ENCODE peak calls at places on chromosomes 16 and 17, in four cellular contexts. E is K562, I is HepG2, O is A549. P is an unnamed sample.

GRCh38 chr16:68717684-68718083 is 19.4 kb upstream of the CDH1 start:
- DNase-seq in O (no peak), E (no peak), I (no peak), P (no peak)

GRCh38 chr17:43908111-43908721 is 880 bp upstream of the MPP2 start:
- DNase-seq in I (no peak), E (peak), O (peak), P (peak)

GRCh38 chr17:39002991-39003715 is 36.0 kb upstream of the FBXO47 start:
- DNase-seq in O (no peak), E (peak), I (no peak), P (no peak)

GRCh38 chr17:58248955-58249269 is 10.5 kb downstream of the LPO start:
- DNase-seq in I (no peak), E (no peak), O (no peak), P (no peak)

GRCh38 chr16:75402174-75402820 is 31.0 kb downstream of the CFDP1 start:
- DNase-seq in I (no peak), E (no peak), O (no peak), P (no peak)

GRCh38 chr17:1783834-1784611 is 22.2 kb downstream of the SERPINF1 start:
- DNase-seq in I (peak), O (peak), E (peak), P (no peak)

GRCh38 chr16:23434380-23434779 is 18.6 kb downstream of the COG7 start:
- DNase-seq in I (peak), O (peak), E (peak), P (no peak)

GRCh38 chr16:56278196-56278855 is 87.0 kb downstream of the GNAO1 start:
- DNase-seq in I (no peak), O (no peak), E (peak), P (no peak)

GRCh38 chr16:56861092-56861610 is 3.9 kb upstream of the SLC12A3 start:
- DNase-seq in E (peak), O (peak), I (peak), P (no peak)

GRCh38 chr16:6558661-6559060 is 774.0 kb upstream of the RBFOX1 start:
- DNase-seq in I (no peak), O (no peak), E (no peak), P (no peak)

GRCh38 chr16:27174007-27174406 is 29.3 kb upstream of the KDM8 start:
- DNase-seq in E (no peak), I (no peak), O (no peak), P (no peak)

GRCh38 chr17:676965-677364 is 37.7 kb downstream of the VPS53 start:
- DNase-seq in I (no peak), O (no peak), E (no peak), P (no peak)

GRCh38 chr17:65371702-65372101 is 189.7 kb downstream of the AXIN2 start:
- DNase-seq in I (no peak), E (no peak), O (no peak), P (no peak)

GRCh38 chr17:18267927-18268711 is 7.7 kb downstream of the MIEF2 start:
- DNase-seq in O (no peak), I (no peak), E (no peak), P (peak)

GRCh38 chr16:69378036-69378435 is 7.8 kb downstream of the TERF2 start:
- DNase-seq in E (no peak), O (no peak), I (peak), P (no peak)

GRCh38 chr17:78689029-78689428 is 93.0 kb downstream of the CYTH1 start:
- DNase-seq in O (no peak), E (no peak), I (no peak), P (no peak)

GRCh38 chr17:48160177-48160967 is 52.8 kb downstream of the SNX11 start:
- DNase-seq in E (no peak), I (no peak), O (no peak), P (peak)

GRCh38 chr17:69246726-69247375 is 18.2 kb upstream of the ABCA10 start:
- DNase-seq in I (peak), O (peak), E (peak), P (no peak)

GRCh38 chr16:55250641-55251550 is 73.1 kb upstream of the IRX6 start:
- DNase-seq in E (no peak), O (no peak), I (no peak), P (no peak)

GRCh38 chr17:55390364-55390977 is 31.2 kb downstream of the MMD start:
- DNase-seq in O (no peak), I (no peak), E (no peak), P (no peak)

GRCh38 chr17:694239-694638 is 20.4 kb downstream of the VPS53 start:
- DNase-seq in I (no peak), E (no peak), O (peak), P (no peak)

GRCh38 chr17:79651751-79652150 is 40.9 kb upstream of the RBFOX3 start:
- DNase-seq in I (no peak), O (no peak), E (no peak), P (no peak)

GRCh38 chr16:85422374-85423185 is 190.5 kb upstream of the GSE1 start:
- DNase-seq in E (peak), I (peak), O (peak), P (peak)

GRCh38 chr17:68326681-68327080 is 35.4 kb downstream of the ARSG start:
- DNase-seq in O (no peak), E (no peak), I (no peak), P (no peak)

GRCh38 chr17:28335959-28336871 is 654 bp downstream of the TNFAIP1 start:
- DNase-seq in E (peak), O (peak), I (peak), P (peak)

DNA sequence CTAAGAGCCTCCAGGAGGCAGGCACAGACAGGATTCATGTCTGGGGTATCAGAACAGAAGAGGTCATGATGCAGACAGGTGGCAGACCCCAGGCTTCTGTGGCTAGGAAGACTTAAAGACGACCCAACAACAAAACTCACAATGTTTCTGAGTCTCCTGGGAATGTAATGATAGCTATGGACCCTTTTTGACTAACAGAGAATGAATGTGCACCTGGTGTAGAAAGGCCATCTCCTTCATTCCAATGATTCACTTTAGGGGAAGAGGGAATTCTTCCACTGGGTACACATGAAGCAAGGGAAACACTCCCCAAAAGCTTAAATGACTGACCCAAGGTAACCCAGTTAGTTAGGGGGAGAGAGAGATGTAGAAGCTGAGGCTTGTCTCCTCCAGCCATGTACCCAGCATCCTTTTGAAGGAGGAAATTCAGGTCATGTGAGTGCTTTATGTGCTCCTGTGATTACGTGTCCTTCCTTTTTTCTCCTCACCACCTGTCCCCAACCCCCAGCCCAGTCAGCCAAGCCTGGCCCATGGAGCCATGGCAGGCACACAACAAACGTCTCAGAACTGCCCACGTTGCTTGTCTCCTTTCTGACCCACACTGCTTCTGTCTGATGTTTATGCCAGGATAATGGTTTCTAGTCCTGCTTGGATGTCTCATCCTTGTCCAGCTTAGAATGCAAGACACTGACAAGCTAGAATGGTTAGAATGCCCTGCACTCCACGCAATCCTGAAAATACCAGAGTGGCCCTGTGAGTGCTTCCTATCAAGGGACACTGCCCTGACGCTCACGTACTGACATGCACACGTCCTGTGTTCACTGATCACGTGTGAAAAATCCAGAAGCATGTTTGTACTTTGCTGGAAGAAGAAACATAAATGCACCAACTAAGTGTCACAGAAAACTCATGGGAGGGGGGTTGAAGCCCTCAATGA is 156.4 kb downstream of the ZFHX3 start:
- DNase-seq in I (no peak), O (no peak), E (no peak), P (no peak)
- TF ChIP-seq NR3C1 in I (no peak), O (no peak), E (no peak), P (no peak)

GRCh38 chr17:3976675-3977171 is 12.5 kb upstream of the ATP2A3 start:
- DNase-seq in E (no peak), I (no peak), O (no peak), P (no peak)

GRCh38 chr17:3980381-3980975 is 16.2 kb upstream of the ATP2A3 start:
- DNase-seq in O (no peak), I (no peak), E (no peak), P (no peak)

GRCh38 chr17:3977387-3977786 is 13.2 kb upstream of the ATP2A3 start:
- DNase-seq in E (no peak), O (no peak), I (no peak), P (no peak)

GRCh38 chr17:3979276-3979583 is 15.0 kb upstream of the ATP2A3 start:
- DNase-seq in E (no peak), I (no peak), O (no peak), P (no peak)

GRCh38 chr17:3978421-3979275 is 14.4 kb upstream of the ATP2A3 start:
- DNase-seq in I (no peak), O (no peak), E (no peak), P (no peak)
- TF ChIP-seq NR3C1 in I (no peak), O (no peak), E (no peak), P (no peak)

DNA sequence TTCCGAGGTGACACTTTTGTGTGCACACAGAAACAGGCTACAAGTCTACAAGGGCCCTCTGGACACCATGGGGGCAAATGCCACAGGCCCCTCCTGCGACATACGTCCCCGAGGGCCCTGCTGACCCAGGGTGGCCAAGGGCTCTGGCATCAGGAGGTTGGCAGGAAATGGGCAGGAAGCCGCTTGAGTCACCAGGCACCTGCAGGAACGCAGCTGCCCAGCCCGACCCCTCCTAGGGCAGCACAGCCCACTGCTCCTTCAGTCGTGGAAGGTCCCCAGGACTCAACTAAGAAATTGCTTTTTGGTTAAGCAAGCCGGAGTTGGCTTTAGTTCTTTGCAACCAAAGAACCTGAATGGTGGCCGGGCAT is 8.1 kb downstream of the CORO7 start:
- DNase-seq in E (no peak), I (no peak), O (no peak), P (no peak)
- TF ChIP-seq NR3C1 in E (no peak), I (no peak), O (no peak), P (no peak)

DNA sequence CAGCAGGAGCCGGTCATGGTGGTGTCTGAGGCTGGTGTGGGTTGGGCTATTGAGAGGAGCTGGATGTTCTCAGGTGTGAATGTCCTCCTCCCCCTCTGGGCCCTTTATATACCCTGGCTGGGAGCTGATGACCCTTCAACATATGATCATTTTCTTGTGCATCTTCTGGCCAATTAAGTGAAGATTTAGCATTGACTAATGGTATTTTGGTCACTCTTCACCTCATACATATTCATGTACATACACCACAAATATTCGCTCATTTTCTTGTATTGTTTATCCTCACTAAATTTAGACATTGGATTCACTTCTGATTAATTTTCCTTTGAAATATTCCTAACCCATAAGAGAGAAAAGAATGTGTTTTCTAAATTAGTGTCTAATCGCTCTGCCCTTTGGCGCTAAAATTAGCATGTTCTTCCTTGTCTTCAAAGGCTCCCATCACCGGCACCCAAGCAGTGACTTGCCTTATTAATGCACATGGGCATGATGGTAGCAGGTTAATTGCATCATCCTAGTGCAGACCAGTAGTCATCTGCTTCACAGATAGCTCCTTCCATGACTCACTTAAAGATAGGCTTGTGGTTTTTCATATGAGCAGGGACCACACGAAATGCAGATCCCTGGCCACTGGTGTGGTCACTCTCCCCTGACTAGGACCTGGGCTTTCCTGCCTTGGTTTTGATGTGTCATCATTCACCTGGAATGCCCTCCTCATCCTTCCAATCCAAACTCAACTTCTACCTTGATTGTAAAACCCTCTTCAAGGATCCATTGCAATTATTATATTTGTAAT is at the start of gene KRTAP2-4:
- DNase-seq in E (peak), I (peak), O (peak), P (no peak)
- TF ChIP-seq NR3C1 in E (no peak), I (no peak), O (no peak), P (no peak)

GRCh38 chr17:15307686-15308085 is 33.7 kb downstream of the TEKT3 start:
- DNase-seq in O (no peak), I (no peak), E (no peak), P (no peak)
- TF ChIP-seq NR3C1 in O (no peak), I (no peak), E (no peak), P (no peak)

DNA sequence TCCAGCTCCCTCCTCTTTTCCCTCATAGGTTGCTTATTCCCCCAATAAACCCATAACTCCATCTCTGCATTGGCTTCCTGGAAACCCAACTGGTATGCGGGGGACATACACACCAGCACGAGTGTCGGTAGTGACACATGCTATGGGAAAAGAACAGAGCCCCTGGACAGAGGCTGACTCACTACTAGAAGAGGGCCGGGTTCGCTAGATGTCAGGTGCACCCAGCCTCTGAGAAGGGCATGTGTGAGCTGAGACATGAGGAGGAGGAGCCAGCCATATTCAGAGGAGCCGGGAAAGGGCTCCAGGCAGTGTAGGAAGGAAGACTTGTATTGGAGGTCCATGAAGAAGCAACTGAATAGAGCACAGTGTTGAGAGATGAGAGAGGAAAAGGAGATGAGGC is 241.1 kb downstream of the SOX9 start:
- DNase-seq in E (no peak), I (no peak), O (no peak), P (no peak)
- TF ChIP-seq NR3C1 in E (no peak), I (no peak), O (no peak), P (no peak)

DNA sequence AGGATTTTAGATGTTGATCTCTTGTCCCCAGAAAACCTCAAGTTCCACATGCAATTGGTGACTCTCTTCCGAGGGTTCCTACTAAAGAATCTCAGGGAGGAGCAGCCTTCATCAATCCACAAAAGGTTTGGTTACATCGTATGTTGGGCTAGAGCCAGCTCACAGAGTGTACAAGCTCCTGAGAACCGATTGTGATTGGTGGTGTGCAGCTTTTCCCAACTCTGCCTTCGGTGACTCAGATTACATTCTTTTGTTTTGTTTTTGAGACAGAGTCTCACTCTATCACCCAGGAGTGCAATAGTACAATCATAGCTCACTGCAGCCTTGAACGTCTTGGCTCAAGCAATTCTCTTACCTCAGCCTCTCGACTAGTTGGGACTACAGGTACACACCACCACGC is 172.4 kb downstream of the PMP22 start:
- DNase-seq in E (no peak), I (no peak), O (no peak), P (no peak)
- TF ChIP-seq NR3C1 in E (no peak), I (no peak), O (no peak), P (no peak)

DNA sequence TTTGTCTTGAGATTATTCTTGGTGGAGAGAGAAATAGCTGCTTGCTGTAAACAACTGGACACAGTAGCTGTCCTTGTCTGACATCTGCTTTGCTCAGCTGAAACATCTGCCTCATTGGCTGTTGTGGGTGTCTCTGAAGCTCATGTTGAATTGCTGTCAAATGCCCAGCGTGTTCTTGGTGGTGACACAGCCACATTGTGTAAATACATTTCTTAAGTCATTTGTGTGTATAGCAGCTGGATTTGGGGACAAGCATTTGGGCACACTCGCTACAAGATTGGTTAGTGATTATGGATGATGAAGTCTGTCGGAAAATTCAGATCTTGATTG is 5.3 kb downstream of the FAM234A start:
- DNase-seq in E (no peak), O (no peak), I (peak), P (no peak)
- TF ChIP-seq NR3C1 in E (no peak), O (no peak), I (no peak), P (no peak)

P was measured in WTC11.